ENCODE peak calls at places on chromosomes 4 and X, in eight cellular contexts. C is fibroblast of mammary gland, O is lower leg skin, T is HepG2, X is fibroblast of pulmonary artery, L is BJ, P is BE2C, K is fibroblast of lung. N is an unnamed sample.

GRCh38 chr4:116880625-116881024 is 204.8 kb downstream of the TRAM1L1 start:
- DNase-seq in C (no peak), O (no peak), T (no peak), X (no peak), L (no peak), P (no peak), K (no peak), N (no peak)

GRCh38 chr4:166422475-166422874 is 549.4 kb downstream of the TLL1 start:
- DNase-seq in C (peak; percentile 85), O (no peak), T (no peak), X (peak; percentile 77), L (peak; percentile 26), P (no peak), K (peak; percentile 91), N (peak; percentile 1)

GRCh38 chr4:146329042-146329716 is 114.8 kb downstream of the REELD1 start:
- DNase-seq in C (peak; percentile 80), O (no peak), T (no peak), X (peak; percentile 83), L (peak; percentile 62), P (no peak), K (peak; percentile 90), N (peak; percentile 38)

GRCh38 chrX:24184018-24184417 is 34.5 kb downstream of the ZFX start:
- DNase-seq in C (no peak), O (no peak), T (no peak), X (peak; percentile 32), L (no peak), P (no peak), K (no peak), N (no peak)

GRCh38 chr4:184453402-184454160 is 20.8 kb downstream of the IRF2 start:
- DNase-seq in C (peak; percentile 85), O (no peak), T (no peak), X (peak; percentile 88), L (no peak), P (no peak), K (peak; percentile 89), N (peak; percentile 69)

GRCh38 chr4:16225996-16226815 is at the start of gene TAPT1:
- DNase-seq in C (peak; percentile 44), O (peak; percentile 94), T (no peak), X (peak; percentile 56), L (no peak), P (peak; percentile 84), K (peak; percentile 51), N (no peak)

GRCh38 chr4:128322986-128323385 is 35.4 kb upstream of the PGRMC2 start:
- DNase-seq in C (peak; percentile 57), O (no peak), T (peak; percentile 53), X (peak; percentile 77), L (no peak), P (no peak), K (peak; percentile 98), N (no peak)

GRCh38 chr4:165489786-165490185 is 111.0 kb downstream of the CPE start:
- DNase-seq in C (peak; percentile 51), O (no peak), T (no peak), X (peak; percentile 62), L (no peak), P (no peak), K (peak; percentile 17), N (no peak)

GRCh38 chr4:86834901-86835300 is 14.3 kb downstream of the SLC10A6 start:
- DNase-seq in C (peak; percentile 66), O (no peak), T (no peak), X (no peak), L (peak; percentile 81), P (no peak), K (peak; percentile 86), N (peak; percentile 74)

GRCh38 chr4:40843696-40844095 is 93.9 kb downstream of the NSUN7 start:
- DNase-seq in C (no peak), O (no peak), T (no peak), X (no peak), L (no peak), P (no peak), K (no peak), N (no peak)

GRCh38 chr4:123116412-123116811 is 194.0 kb upstream of the NUDT6 start:
- DNase-seq in C (no peak), O (no peak), T (peak; percentile 37), X (peak; percentile 55), L (no peak), P (no peak), K (no peak), N (no peak)

GRCh38 chr4:48271048-48271452 is 1.4 kb upstream of the TEC start:
- DNase-seq in C (no peak), O (no peak), T (no peak), X (no peak), L (no peak), P (no peak), K (no peak), N (no peak)

GRCh38 chrX:130351567-130351966 is 11.8 kb downstream of the SLC25A14 start:
- DNase-seq in C (no peak), O (no peak), T (no peak), X (no peak), L (no peak), P (no peak), K (no peak), N (no peak)

GRCh38 chr4:94419956-94420355 is 31.8 kb upstream of the PDLIM5 start:
- DNase-seq in C (peak; percentile 75), O (no peak), T (peak; percentile 76), X (peak; percentile 73), L (no peak), P (no peak), K (peak; percentile 69), N (no peak)

GRCh38 chr4:15717647-15718416 is 15.0 kb downstream of the BST1 start:
- DNase-seq in C (no peak), O (no peak), T (no peak), X (no peak), L (no peak), P (no peak), K (no peak), N (no peak)

GRCh38 chr4:87490664-87491369 is 38.4 kb downstream of the SPARCL1 start:
- DNase-seq in C (no peak), O (no peak), T (peak; percentile 14), X (no peak), L (no peak), P (no peak), K (no peak), N (no peak)

GRCh38 chrX:79081895-79082512 is 62.5 kb upstream of the GPR174 start:
- DNase-seq in C (peak; percentile 43), O (no peak), T (no peak), X (peak; percentile 48), L (no peak), P (no peak), K (peak; percentile 12), N (no peak)

GRCh38 chr4:146582864-146583263 is 55.8 kb upstream of the POU4F2 start:
- DNase-seq in C (peak; percentile 11), O (no peak), T (no peak), X (peak; percentile 5), L (no peak), P (no peak), K (no peak), N (no peak)

GRCh38 chrX:38871129-38872029 is 70.1 kb downstream of the MID1IP1 start:
- DNase-seq in C (no peak), O (no peak), T (no peak), X (no peak), L (no peak), P (no peak), K (peak; percentile 11), N (no peak)

GRCh38 chr4:184356366-184356765 is 118.0 kb downstream of the IRF2 start:
- DNase-seq in C (no peak), O (no peak), T (no peak), X (no peak), L (no peak), P (no peak), K (no peak), N (no peak)

GRCh38 chr4:76083386-76083785 is 8.9 kb downstream of the ART3 start:
- DNase-seq in C (no peak), O (no peak), T (no peak), X (no peak), L (no peak), P (no peak), K (no peak), N (no peak)

GRCh38 chrX:51614353-51614752 is 4.4 kb downstream of the CENPVL3 start:
- DNase-seq in C (peak; percentile 66), O (no peak), T (peak; percentile 2), X (peak; percentile 56), L (no peak), P (peak; percentile 3), K (peak; percentile 48), N (peak; percentile 4)

GRCh38 chr4:122576261-122577188 is 44.3 kb downstream of the IL21 start:
- DNase-seq in C (peak; percentile 60), O (no peak), T (peak; percentile 46), X (peak; percentile 75), L (no peak), P (peak; percentile 11), K (peak; percentile 39), N (no peak)

GRCh38 chr4:2927016-2927695 is 36.0 kb downstream of the NOP14 start:
- DNase-seq in C (no peak), O (peak; percentile 79), T (no peak), X (no peak), L (no peak), P (no peak), K (no peak), N (no peak)
- TF ChIP-seq CTCF in C (no peak), O (no peak), T (no peak), X (no peak), L (no peak), P (no peak), K (no peak), N (no peak)

DNA sequence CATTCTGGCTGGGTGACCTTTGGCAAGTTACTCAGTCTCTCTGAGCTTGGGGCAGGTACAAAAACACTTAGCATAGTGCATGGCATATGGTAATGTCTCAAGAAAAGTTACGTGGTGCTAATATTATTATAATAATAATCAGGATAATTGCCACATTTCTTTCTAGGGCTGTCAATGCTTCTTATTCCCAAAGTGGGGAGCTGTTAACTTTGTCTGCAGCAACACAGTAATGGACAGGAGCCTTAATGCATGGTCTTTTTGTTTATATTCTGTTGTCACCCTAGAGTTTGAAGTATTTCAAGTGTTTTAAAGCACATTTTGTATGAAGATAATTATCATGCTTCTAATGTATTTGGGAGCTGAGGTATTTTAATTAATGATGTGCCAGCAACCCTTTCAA is 121.8 kb downstream of the FHIP1A start:
- DNase-seq in C (no peak), O (no peak), T (no peak), X (peak; percentile 44), L (no peak), P (no peak), K (no peak), N (no peak)
- TF ChIP-seq CTCF in C (no peak), O (no peak), T (no peak), X (peak; percentile 58), L (no peak), P (no peak), K (no peak), N (no peak)

GRCh38 chrX:153644356-153645125 is 2.5 kb upstream of the DUSP9 start:
- DNase-seq in C (no peak), O (peak; percentile 56), T (no peak), X (no peak), L (no peak), P (peak; percentile 41), K (no peak), N (no peak)
- TF ChIP-seq CTCF in C (no peak), O (no peak), T (peak; percentile 59), X (no peak), L (no peak), P (peak; percentile 27), K (no peak), N (no peak)

DNA sequence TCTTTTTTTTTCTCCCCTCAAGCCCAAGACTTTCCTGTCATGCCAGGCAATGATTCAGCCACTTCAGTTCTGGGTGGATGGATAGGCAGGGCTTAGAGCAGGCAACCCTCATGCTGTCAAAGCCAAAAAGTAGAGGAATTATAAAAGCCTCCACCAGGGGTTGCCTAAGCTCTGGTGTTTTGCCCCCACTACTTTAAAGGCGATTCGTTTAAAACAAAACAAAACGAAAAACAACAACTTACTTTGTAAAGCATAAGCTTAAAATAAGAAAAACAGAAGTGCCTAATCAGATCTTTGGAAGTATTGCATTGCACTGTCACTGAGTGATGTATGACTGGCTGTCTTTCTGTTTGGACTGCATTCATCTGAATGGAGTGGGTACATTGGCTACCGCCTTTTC is 5.3 kb upstream of the IDS start:
- DNase-seq in C (peak; percentile 30), O (peak; percentile 15), T (no peak), X (peak; percentile 21), L (no peak), P (no peak), K (peak; percentile 46), N (no peak)
- TF ChIP-seq CTCF in C (peak; percentile 25), O (no peak), T (no peak), X (peak; percentile 14), L (no peak), P (peak; percentile 34), K (no peak), N (peak; percentile 28)